ENCODE peak calls at places on chromosome 3, in six cellular contexts. I is stimulated activated CD4-positive, alpha-beta T cell treated with anti-CD3 and anti-CD28 coated beads, Interleukin-2, amount 100 ng/mL, for 48 hours; J is NCI-H1436; S is AG08395; V is neural crest cell; X is AG10803. D is an unnamed sample.

GRCh38 chr3:123424321-123424998 is 24.4 kb downstream of the ADCY5 start:
- DNase-seq in S (no peak), V (no peak), J (no peak), I (no peak), X (no peak), D (no peak)

GRCh38 chr3:173920386-173920785 is 522.8 kb downstream of the NLGN1 start:
- DNase-seq in X (no peak), S (no peak), J (no peak), V (no peak), I (no peak), D (no peak)

GRCh38 chr3:113166719-113167492 is 44.5 kb upstream of the BOC start:
- DNase-seq in V (no peak), I (no peak), J (peak; percentile 62), S (peak; percentile 64), X (peak; percentile 79), D (no peak)

GRCh38 chr3:133097214-133097613 is 59.0 kb downstream of the TMEM108 start:
- DNase-seq in S (no peak), V (no peak), J (peak; percentile 60), X (peak; percentile 33), I (no peak), D (no peak)

GRCh38 chr3:106379251-106379750 is 510.5 kb upstream of the CBLB start:
- DNase-seq in V (no peak), S (no peak), J (no peak), I (no peak), X (no peak), D (no peak)

GRCh38 chr3:126279853-126280252 is 77.4 kb downstream of the KLF15 start:
- DNase-seq in S (no peak), V (no peak), I (no peak), J (no peak), X (no peak), D (no peak)

GRCh38 chr3:13188975-13189374 is 115.7 kb upstream of the IQSEC1 start:
- DNase-seq in X (no peak), I (no peak), S (no peak), J (no peak), V (no peak), D (no peak)

GRCh38 chr3:106034313-106034712 is 165.5 kb upstream of the CBLB start:
- DNase-seq in X (no peak), S (no peak), I (no peak), J (no peak), V (no peak), D (no peak)

GRCh38 chr3:50608278-50608677 is 3.3 kb downstream of the CISH start:
- DNase-seq in S (no peak), J (no peak), X (no peak), I (no peak), V (no peak), D (no peak)

GRCh38 chr3:45546636-45547201 is 47.8 kb upstream of the LIMD1 start:
- DNase-seq in I (peak; percentile 44), J (no peak), V (peak; percentile 25), X (no peak), S (no peak), D (no peak)

GRCh38 chr3:170553788-170554620 is 31.9 kb downstream of the SLC7A14 start:
- DNase-seq in I (no peak), S (peak; percentile 14), J (no peak), X (peak; percentile 24), V (no peak), D (no peak)

GRCh38 chr3:11185564-11186317 is 31.4 kb downstream of the HRH1 start:
- DNase-seq in J (no peak), X (peak; percentile 99), S (peak; percentile 97), I (no peak), V (no peak), D (no peak)

GRCh38 chr3:157573281-157573680 is 70.1 kb upstream of the VEPH1 start:
- DNase-seq in I (no peak), J (no peak), V (no peak), S (peak; percentile 32), X (peak; percentile 75), D (no peak)

GRCh38 chr3:5264093-5264610 is 76.6 kb downstream of the EDEM1 start:
- DNase-seq in I (no peak), X (peak; percentile 68), S (no peak), J (no peak), V (no peak), D (no peak)

GRCh38 chr3:172300862-172301261 is 147.4 kb downstream of the GHSR start:
- DNase-seq in X (no peak), S (no peak), J (no peak), I (no peak), V (no peak), D (no peak)

GRCh38 chr3:197501496-197501878 is 54.3 kb downstream of the BDH1 start:
- DNase-seq in S (no peak), J (no peak), X (peak; percentile 29), I (no peak), V (no peak), D (peak; percentile 44)

GRCh38 chr3:21390136-21390535 is 360.9 kb downstream of the ZNF385D start:
- DNase-seq in I (no peak), J (no peak), X (peak; percentile 98), S (peak; percentile 83), V (no peak), D (no peak)

GRCh38 chr3:122938756-122939425 is 88.7 kb downstream of the SEMA5B start:
- DNase-seq in X (no peak), J (no peak), S (no peak), V (no peak), I (no peak), D (peak; percentile 80)

GRCh38 chr3:236881-237280 is 40.3 kb downstream of the CHL1 start:
- DNase-seq in I (no peak), J (no peak), X (no peak), S (no peak), V (no peak), D (no peak)

GRCh38 chr3:171980578-171981270 is 58.7 kb upstream of the FNDC3B start:
- DNase-seq in V (no peak), X (peak; percentile 36), J (peak; percentile 40), S (no peak), I (no peak), D (no peak)

GRCh38 chr3:12231481-12231880 is 57.4 kb upstream of the PPARG start:
- DNase-seq in J (no peak), S (no peak), I (no peak), V (no peak), X (no peak), D (no peak)

GRCh38 chr3:98734737-98735136 is 28.4 kb upstream of the ST3GAL6 start:
- DNase-seq in V (no peak), S (no peak), J (no peak), X (no peak), I (no peak), D (no peak)

GRCh38 chr3:179091113-179091512 is 19.5 kb upstream of the ZMAT3 start:
- DNase-seq in S (no peak), X (no peak), J (no peak), I (no peak), V (no peak), D (no peak)

GRCh38 chr3:177195941-177196472 is 1.3 kb downstream of the TBL1XR1 start:
- DNase-seq in S (peak; percentile 13), X (peak; percentile 9), J (no peak), I (no peak), V (no peak), D (peak; percentile 62)

GRCh38 chr3:53671192-53672021 is 174.8 kb downstream of the CHDH start:
- DNase-seq in X (no peak), S (no peak), J (no peak), I (no peak), V (no peak), D (no peak)

GRCh38 chr3:118810499-118811035 is 224.1 kb downstream of the IGSF11 start:
- DNase-seq in V (no peak), S (no peak), X (no peak), J (no peak), I (no peak), D (no peak)

GRCh38 chr3:120440001-120440703 is 10.6 kb downstream of the FSTL1 start:
- DNase-seq in V (no peak), X (peak; percentile 76), I (no peak), S (no peak), J (no peak), D (peak; percentile 52)

GRCh38 chr3:169044341-169045113 is 619.0 kb downstream of the MECOM start:
- DNase-seq in V (no peak), X (peak; percentile 70), S (peak; percentile 52), J (no peak), I (no peak), D (no peak)

GRCh38 chr3:129621626-129622417 is 15.3 kb upstream of the PLXND1 start:
- DNase-seq in I (no peak), S (no peak), V (no peak), J (no peak), X (no peak), D (no peak)

GRCh38 chr3:194054540-194054939 is 81.4 kb upstream of the HES1 start:
- DNase-seq in J (no peak), I (no peak), S (no peak), X (no peak), V (no peak), D (no peak)

GRCh38 chr3:195847061-195847950 is 35.6 kb upstream of the MUC4 start:
- DNase-seq in V (no peak), S (peak; percentile 23), X (peak; percentile 27), J (no peak), I (no peak), D (no peak)

GRCh38 chr3:14324224-14324944 is 78.0 kb upstream of the SLC6A6 start:
- DNase-seq in X (no peak), S (peak; percentile 35), J (no peak), V (no peak), I (no peak), D (no peak)

GRCh38 chr3:119191800-119192199 is 18.4 kb downstream of the UPK1B start:
- DNase-seq in I (no peak), X (no peak), J (no peak), S (no peak), V (no peak), D (no peak)

GRCh38 chr3:143644370-143645089 is 203.7 kb downstream of the SLC9A9 start:
- DNase-seq in J (peak; percentile 55), S (peak; percentile 83), V (peak; percentile 31), X (peak; percentile 84), I (no peak), D (no peak)

GRCh38 chr3:15287565-15288330 is 44.6 kb downstream of the SH3BP5 start:
- DNase-seq in I (no peak), J (no peak), V (no peak), X (peak; percentile 89), S (peak; percentile 86), D (peak; percentile 82)

GRCh38 chr3:194443911-194444310 is 42.9 kb downstream of the ATP13A3 start:
- DNase-seq in S (no peak), X (peak; percentile 76), V (no peak), I (no peak), J (no peak), D (no peak)